ENCODE peak calls at places on chromosomes 6 and 20, in five cellular contexts. One of them, this sample, is unnamed.

GRCh38 chr20:51767867-51768758 is at the start of gene ATP9A:
- DNase-seq in HEK293T: peak
- DNase-seq in NT2/D1: no peak
- DNase-seq in GM12878: no peak
- DNase-seq in H1: peak
- DNase-seq in this sample: no peak

GRCh38 chr20:22805219-22805618 is 220.8 kb upstream of the FOXA2 start:
- DNase-seq in HEK293T: no peak
- DNase-seq in NT2/D1: no peak
- DNase-seq in GM12878: no peak
- DNase-seq in H1: no peak
- DNase-seq in this sample: peak

GRCh38 chr6:81933648-81934047 is 181.2 kb upstream of the TENT5A start:
- DNase-seq in HEK293T: no peak
- DNase-seq in NT2/D1: no peak
- DNase-seq in GM12878: no peak
- DNase-seq in H1: no peak
- DNase-seq in this sample: peak

GRCh38 chr6:19603716-19604115 is 233.5 kb upstream of the ID4 start:
- DNase-seq in HEK293T: no peak
- DNase-seq in NT2/D1: no peak
- DNase-seq in GM12878: no peak
- DNase-seq in H1: no peak
- DNase-seq in this sample: no peak

GRCh38 chr6:44842616-44843015 is 455.1 kb downstream of the CDC5L start:
- DNase-seq in HEK293T: no peak
- DNase-seq in NT2/D1: no peak
- DNase-seq in GM12878: no peak
- DNase-seq in H1: no peak
- DNase-seq in this sample: no peak

GRCh38 chr6:158759966-158760617 is 59.1 kb downstream of the EZR start:
- DNase-seq in HEK293T: no peak
- DNase-seq in NT2/D1: no peak
- DNase-seq in GM12878: no peak
- DNase-seq in H1: no peak
- DNase-seq in this sample: no peak

GRCh38 chr6:116828983-116829382 is at the start of gene GPRC6A:
- DNase-seq in HEK293T: no peak
- DNase-seq in NT2/D1: no peak
- DNase-seq in GM12878: no peak
- DNase-seq in H1: no peak
- DNase-seq in this sample: no peak

GRCh38 chr6:122726649-122727048 is 52.9 kb upstream of the FABP7 start:
- DNase-seq in HEK293T: peak
- DNase-seq in NT2/D1: no peak
- DNase-seq in GM12878: no peak
- DNase-seq in H1: no peak
- DNase-seq in this sample: peak

GRCh38 chr6:13725052-13725451 is 13.4 kb upstream of the RANBP9 start:
- DNase-seq in HEK293T: no peak
- DNase-seq in NT2/D1: no peak
- DNase-seq in GM12878: no peak
- DNase-seq in H1: no peak
- DNase-seq in this sample: no peak
- TF ChIP-seq SUZ12 in HEK293T: no peak
- TF ChIP-seq SUZ12 in NT2/D1: no peak
- TF ChIP-seq SUZ12 in GM12878: no peak
- TF ChIP-seq SUZ12 in H1: no peak
- TF ChIP-seq SUZ12 in this sample: no peak

GRCh38 chr20:59559863-59560262 is 44.5 kb upstream of the PHACTR3 start:
- DNase-seq in HEK293T: no peak
- DNase-seq in NT2/D1: no peak
- DNase-seq in GM12878: no peak
- DNase-seq in H1: no peak
- DNase-seq in this sample: no peak
- TF ChIP-seq SUZ12 in HEK293T: no peak
- TF ChIP-seq SUZ12 in NT2/D1: no peak
- TF ChIP-seq SUZ12 in GM12878: no peak
- TF ChIP-seq SUZ12 in H1: no peak
- TF ChIP-seq SUZ12 in this sample: no peak

GRCh38 chr6:27333642-27334040 is 21.6 kb upstream of the POM121L2 start:
- DNase-seq in HEK293T: no peak
- DNase-seq in NT2/D1: no peak
- DNase-seq in GM12878: no peak
- DNase-seq in H1: no peak
- DNase-seq in this sample: no peak

GRCh38 chr6:27332692-27333641 is 20.9 kb upstream of the POM121L2 start:
- DNase-seq in HEK293T: peak
- DNase-seq in NT2/D1: peak
- DNase-seq in GM12878: peak
- DNase-seq in H1: peak
- DNase-seq in this sample: peak

GRCh38 chr6:27334141-27334540 is 22.1 kb upstream of the POM121L2 start:
- DNase-seq in HEK293T: no peak
- DNase-seq in NT2/D1: no peak
- DNase-seq in GM12878: no peak
- DNase-seq in H1: no peak
- DNase-seq in this sample: no peak
- TF ChIP-seq SUZ12 in HEK293T: no peak
- TF ChIP-seq SUZ12 in NT2/D1: no peak
- TF ChIP-seq SUZ12 in GM12878: no peak
- TF ChIP-seq SUZ12 in H1: no peak
- TF ChIP-seq SUZ12 in this sample: no peak

DNA sequence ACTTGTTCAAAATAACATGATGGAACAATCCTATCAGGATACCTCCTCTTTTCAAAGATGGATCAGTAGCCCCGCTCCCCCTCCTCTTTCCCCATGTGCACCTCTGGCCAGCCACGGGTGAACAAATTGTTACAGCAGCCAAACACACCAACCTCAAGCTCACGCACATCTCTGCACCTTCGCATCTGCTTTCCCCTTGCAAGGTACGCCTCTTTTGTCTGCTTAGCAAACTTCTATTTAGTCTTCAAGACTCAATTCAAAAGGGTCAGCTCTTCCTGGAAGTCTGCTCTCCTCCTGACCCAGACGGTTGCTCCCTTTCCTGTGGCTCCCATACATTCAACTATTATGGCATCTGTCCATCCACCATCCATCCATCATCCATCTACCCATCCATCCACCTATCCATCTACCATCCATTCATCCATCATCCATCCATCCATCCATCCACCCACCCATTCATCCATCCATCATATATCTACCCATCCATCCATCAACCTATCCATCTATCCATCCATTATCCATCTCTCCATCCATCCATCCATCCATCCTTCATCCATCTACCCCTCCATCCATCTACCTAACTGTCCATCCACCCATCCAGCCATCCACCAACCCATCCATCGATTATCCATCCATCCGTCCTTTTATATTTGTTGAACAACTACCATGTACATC is 36.3 kb upstream of the CDH22 start:
- DNase-seq in HEK293T: no peak
- DNase-seq in NT2/D1: no peak
- DNase-seq in GM12878: no peak
- DNase-seq in H1: no peak
- DNase-seq in this sample: no peak
- TF ChIP-seq SUZ12 in HEK293T: no peak
- TF ChIP-seq SUZ12 in NT2/D1: no peak
- TF ChIP-seq SUZ12 in GM12878: no peak
- TF ChIP-seq SUZ12 in H1: no peak
- TF ChIP-seq SUZ12 in this sample: no peak

DNA sequence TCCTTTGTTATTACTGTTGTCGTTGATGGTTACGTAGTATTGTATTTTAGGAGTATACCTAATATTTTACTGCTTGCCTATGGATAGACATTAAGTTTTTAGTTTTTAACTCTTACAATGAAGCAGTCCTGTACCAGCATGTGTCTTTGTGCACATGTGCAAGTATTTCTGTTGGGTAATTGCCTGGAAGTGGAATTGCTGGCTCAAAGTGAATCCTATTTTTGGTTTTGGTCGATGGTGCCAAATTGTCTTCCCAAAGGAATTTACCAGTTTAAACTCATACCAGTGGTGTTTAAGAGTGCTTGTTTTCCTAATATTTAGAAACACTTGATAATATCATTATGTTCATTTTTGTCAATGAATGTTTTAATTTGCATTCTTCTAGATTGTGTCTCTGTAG is 75.5 kb downstream of the ANKS1A start:
- DNase-seq in HEK293T: no peak
- DNase-seq in NT2/D1: no peak
- DNase-seq in GM12878: no peak
- DNase-seq in H1: no peak
- DNase-seq in this sample: no peak
- TF ChIP-seq SUZ12 in HEK293T: no peak
- TF ChIP-seq SUZ12 in NT2/D1: no peak
- TF ChIP-seq SUZ12 in GM12878: no peak
- TF ChIP-seq SUZ12 in H1: no peak
- TF ChIP-seq SUZ12 in this sample: no peak

DNA sequence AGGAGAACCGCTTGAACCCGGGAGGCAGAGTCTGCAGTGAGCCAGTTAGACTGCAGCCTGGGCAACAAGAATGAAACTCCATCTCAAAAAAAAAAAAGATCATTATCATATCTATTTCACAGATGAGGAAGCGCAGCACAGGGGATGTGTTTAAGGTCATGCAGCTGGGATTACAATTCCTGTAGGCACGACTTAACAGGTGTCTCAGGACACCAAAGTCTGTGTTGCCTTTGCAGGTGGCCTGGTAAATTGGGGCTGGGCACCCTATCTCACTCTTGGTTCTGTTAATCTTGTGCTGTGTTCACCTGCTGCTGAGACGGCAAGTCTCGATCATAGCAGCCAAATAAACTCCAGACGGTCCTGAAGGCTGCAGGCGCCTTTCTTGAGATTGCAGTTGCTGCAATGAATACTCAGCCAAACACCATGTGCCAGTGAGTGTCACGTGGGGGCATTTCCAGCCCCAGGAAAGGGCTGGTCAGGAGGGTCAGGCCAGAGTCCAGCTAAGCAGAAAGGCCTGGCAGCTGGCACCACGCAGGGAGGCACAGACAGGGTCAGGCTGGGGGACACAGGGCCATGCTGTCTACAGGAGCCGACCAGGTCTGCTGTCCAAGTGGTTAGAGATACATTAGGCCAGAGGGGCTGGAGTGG is 55.8 kb downstream of the FGD2 start:
- DNase-seq in HEK293T: no peak
- DNase-seq in NT2/D1: no peak
- DNase-seq in GM12878: no peak
- DNase-seq in H1: no peak
- DNase-seq in this sample: no peak
- TF ChIP-seq SUZ12 in HEK293T: no peak
- TF ChIP-seq SUZ12 in NT2/D1: no peak
- TF ChIP-seq SUZ12 in GM12878: no peak
- TF ChIP-seq SUZ12 in H1: no peak
- TF ChIP-seq SUZ12 in this sample: no peak

DNA sequence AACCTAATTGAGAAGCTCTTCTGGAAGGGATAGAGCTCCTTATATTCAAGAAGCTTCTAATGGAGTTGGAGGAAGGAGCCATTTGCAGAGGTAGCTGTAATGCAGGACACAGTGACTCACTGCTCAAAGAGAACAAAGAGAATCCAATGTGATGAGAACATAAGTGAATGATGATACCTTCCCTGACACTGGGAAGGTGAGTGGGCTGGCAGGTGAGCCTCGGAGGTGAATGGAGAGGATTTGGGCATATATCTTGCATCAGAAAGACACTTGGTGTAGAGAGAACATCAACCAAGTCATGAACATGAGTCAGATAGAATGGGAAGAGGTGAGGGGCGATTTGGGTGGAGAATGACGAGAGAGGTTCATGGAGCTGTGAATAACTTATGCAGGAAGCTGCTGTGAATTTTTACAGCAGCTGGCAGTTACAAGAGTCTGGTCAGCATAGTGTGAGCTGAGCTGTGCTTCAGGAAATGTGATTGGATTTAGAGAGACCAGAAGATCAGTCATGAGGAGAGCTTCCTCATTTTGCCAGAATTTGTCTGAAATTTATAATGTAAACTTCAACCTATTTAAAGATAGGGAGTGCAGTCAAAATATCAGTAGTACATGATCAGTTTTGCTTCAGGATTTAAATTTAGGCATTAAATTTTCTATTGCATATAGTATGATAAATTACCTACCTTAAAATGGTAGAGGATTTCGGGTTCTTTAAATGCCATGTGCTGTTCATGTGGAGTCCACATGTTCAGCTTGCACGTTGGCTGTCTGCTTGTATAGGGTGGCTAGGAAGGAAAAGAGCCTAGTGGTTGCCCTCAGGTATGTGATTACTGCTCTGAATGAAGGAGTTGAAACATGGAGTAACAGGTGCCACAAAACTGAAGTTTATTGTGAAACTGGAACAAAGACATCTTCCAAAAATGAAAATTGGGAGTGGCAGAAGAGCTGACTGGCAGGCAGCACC is 59.2 kb upstream of the KIF25 start:
- DNase-seq in HEK293T: no peak
- DNase-seq in NT2/D1: no peak
- DNase-seq in GM12878: no peak
- DNase-seq in H1: no peak
- DNase-seq in this sample: no peak
- TF ChIP-seq SUZ12 in HEK293T: no peak
- TF ChIP-seq SUZ12 in NT2/D1: no peak
- TF ChIP-seq SUZ12 in GM12878: no peak
- TF ChIP-seq SUZ12 in H1: no peak
- TF ChIP-seq SUZ12 in this sample: no peak

GRCh38 chr6:56692586-56693245 is 50.0 kb upstream of the DST start:
- DNase-seq in HEK293T: no peak
- DNase-seq in NT2/D1: no peak
- DNase-seq in GM12878: no peak
- DNase-seq in H1: no peak
- DNase-seq in this sample: peak
- TF ChIP-seq SUZ12 in HEK293T: no peak
- TF ChIP-seq SUZ12 in NT2/D1: no peak
- TF ChIP-seq SUZ12 in GM12878: no peak
- TF ChIP-seq SUZ12 in H1: no peak
- TF ChIP-seq SUZ12 in this sample: no peak

DNA sequence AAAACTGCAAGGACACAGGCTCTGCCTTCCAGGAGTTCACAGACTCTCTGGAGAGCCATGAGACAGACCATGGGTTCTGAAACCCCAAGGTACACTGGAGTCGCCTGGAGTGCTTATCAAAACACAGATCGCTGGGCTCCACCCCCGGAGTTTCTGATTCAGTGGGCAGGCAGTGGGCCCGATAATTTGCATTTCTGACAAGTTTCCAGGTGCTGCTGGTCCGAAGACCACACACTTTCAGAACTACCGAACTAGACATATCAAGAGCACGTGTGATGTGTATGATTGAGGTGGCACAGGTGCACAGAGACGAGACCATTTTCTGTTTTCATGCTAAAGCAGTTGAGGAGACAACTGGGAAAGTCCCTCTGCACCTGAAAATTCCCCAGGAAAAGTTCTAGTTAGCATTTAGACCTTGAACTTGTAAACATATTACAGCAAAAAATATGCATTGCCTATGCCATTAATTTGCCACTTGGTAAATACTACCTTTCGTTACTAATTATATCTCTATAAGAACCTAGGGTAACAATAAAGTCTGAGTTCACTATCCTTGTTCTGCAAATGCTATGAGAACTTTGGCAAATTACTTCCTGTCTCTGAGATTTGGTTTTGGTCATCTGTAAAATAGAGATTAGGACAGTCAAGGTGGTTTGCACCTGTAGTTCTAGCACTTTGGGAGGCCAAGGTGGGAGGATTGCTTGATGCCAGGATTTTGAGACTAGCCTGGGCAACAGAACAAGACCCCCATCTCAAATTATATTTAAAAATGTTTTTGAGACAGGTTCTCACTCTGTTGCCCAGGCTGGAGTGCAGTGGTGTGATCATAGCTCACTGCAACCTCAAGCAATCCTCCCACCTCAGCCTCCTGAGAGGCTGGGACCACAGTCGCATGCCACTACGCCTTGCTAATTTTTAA is 14.3 kb upstream of the PIM1 start:
- DNase-seq in HEK293T: no peak
- DNase-seq in NT2/D1: no peak
- DNase-seq in GM12878: peak
- DNase-seq in H1: no peak
- DNase-seq in this sample: no peak
- TF ChIP-seq SUZ12 in HEK293T: no peak
- TF ChIP-seq SUZ12 in NT2/D1: no peak
- TF ChIP-seq SUZ12 in GM12878: no peak
- TF ChIP-seq SUZ12 in H1: no peak
- TF ChIP-seq SUZ12 in this sample: no peak